ENCODE peak calls at places on chromosomes 12 and 14, in five cellular contexts. C is right atrium auricular region; P is testis; O is CD8-positive, alpha-beta T cell; J is colonic mucosa. Z is an unnamed sample. For H3K9me3, the result is how much of the 10 kb centered on the place peaks cover.

GRCh38 chr14:31510222-31510621 is 22.4 kb upstream of the GPR33 start:
- DNase-seq in C (no peak), P (no peak), O (no peak), J (no peak), Z (peak)

GRCh38 chr12:100229036-100229635 is 28.5 kb downstream of the ACTR6 start:
- DNase-seq in C (no peak), P (no peak), O (no peak), J (no peak), Z (peak)

GRCh38 chr12:47686645-47687240 is 19.1 kb downstream of the RPAP3 start:
- DNase-seq in C (no peak), P (peak), O (no peak), J (no peak), Z (peak)

GRCh38 chr12:6635375-6635855 is 344 bp downstream of the LPAR5 start:
- DNase-seq in C (no peak), P (no peak), O (peak), J (peak), Z (no peak)

GRCh38 chr14:70718383-70719123 is 76.8 kb downstream of the TTC9 start:
- DNase-seq in C (no peak), P (no peak), O (no peak), J (no peak), Z (no peak)

GRCh38 chr12:21656931-21657335 is 709 bp downstream of the LDHB start:
- DNase-seq in C (no peak), P (peak), O (peak), J (peak), Z (peak)

GRCh38 chr12:103901518-103902173 is 28.6 kb upstream of the HSP90B1 start:
- DNase-seq in C (no peak), P (no peak), O (peak), J (no peak), Z (no peak)

GRCh38 chr14:81710232-81710845 is 176.7 kb upstream of the SEL1L start:
- DNase-seq in C (no peak), P (peak), O (no peak), J (no peak), Z (peak)

GRCh38 chr12:31594681-31595080 is 3.7 kb upstream of the DENND5B start:
- DNase-seq in C (no peak), P (no peak), O (no peak), J (no peak), Z (peak)

GRCh38 chr14:89833120-89833521 is 121.4 kb downstream of the EFCAB11 start:
- DNase-seq in C (no peak), P (no peak), O (no peak), J (no peak), Z (no peak)

GRCh38 chr12:93125126-93125525 is 196.0 kb upstream of the EEA1 start:
- DNase-seq in C (no peak), P (no peak), O (no peak), J (no peak), Z (no peak)

GRCh38 chr12:46659844-46660243 is 166.0 kb downstream of the SLC38A4 start:
- DNase-seq in C (no peak), P (no peak), O (no peak), J (no peak), Z (no peak)

GRCh38 chr14:76784881-76785280 is 23.6 kb downstream of the VASH1 start:
- DNase-seq in C (peak), P (peak), O (peak), J (peak), Z (peak)

GRCh38 chr12:103177624-103178023 is 220.2 kb downstream of the ASCL1 start:
- DNase-seq in C (no peak), P (no peak), O (no peak), J (no peak), Z (no peak)

GRCh38 chr14:36519431-36520321 is at the start of gene NKX2-1:
- DNase-seq in C (no peak), P (no peak), O (no peak), J (no peak), Z (no peak)

GRCh38 chr14:105042813-105043212 is 21.9 kb upstream of the CDCA4 start:
- DNase-seq in C (no peak), P (no peak), O (no peak), J (no peak), Z (no peak)

GRCh38 chr14:100070310-100070709 is 5.1 kb downstream of the EVL start:
- DNase-seq in C (no peak), P (no peak), O (peak), J (no peak), Z (no peak)

GRCh38 chr14:65334765-65335411 is 77.6 kb upstream of the FUT8 start:
- DNase-seq in C (no peak), P (no peak), O (no peak), J (peak), Z (no peak)

GRCh38 chr14:68682166-68683103 is 110.4 kb downstream of the ZFP36L1 start:
- DNase-seq in C (peak), P (no peak), O (peak), J (peak), Z (peak)

DNA sequence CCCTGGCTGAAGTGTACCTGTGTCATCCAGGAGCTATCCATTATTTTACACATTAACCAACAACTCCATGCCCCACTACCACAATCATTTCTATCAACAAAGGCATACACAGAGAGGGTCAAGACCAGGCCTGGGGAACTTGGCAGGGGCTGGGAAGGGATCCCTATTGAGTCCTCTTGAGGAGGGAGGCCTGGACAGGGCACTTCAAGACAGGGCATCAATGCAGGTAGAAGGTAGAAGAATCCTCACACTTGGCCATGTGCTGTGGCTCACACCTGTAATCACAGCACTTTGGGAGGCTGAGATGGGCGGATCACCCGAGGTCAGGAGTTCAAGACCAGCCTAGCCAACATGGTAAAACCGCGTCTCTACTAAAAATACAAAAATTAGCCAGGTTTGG is 13.4 kb upstream of the ANKRD33 start:
- DNase-seq in C (no peak), P (no peak), O (no peak), J (no peak), Z (no peak)
- H3K4me3 ChIP-seq in C (no peak), P (no peak), O (no peak), J (no peak), Z (no peak)

DNA sequence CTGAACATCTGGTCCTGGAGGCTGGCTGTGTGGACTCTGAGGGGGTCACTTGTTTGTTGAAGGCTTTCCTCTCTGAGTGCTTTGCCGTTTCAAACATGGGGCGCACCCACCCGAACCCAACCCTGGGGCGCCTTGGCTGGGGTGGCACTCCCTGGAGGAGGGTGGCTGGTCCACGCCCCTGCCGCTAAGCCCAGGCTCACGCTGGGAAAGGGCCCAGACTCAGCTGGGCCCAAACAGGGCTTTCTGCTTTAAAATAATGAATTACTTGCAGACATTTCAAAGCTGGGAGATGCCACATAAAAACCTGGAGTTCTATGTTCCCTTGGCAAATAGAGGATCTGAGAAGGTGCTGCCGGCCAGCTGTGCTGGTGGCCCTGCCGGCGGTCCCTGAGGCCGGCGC is 85.8 kb downstream of the ADGRD1 start:
- DNase-seq in C (no peak), P (no peak), O (no peak), J (no peak), Z (no peak)
- H3K9me3 ChIP-seq in C (under half), P (under half), O (under half), J (under half), Z (under half)

GRCh38 chr12:53461059-53461458 is 9.2 kb downstream of the PCBP2 start:
- DNase-seq in C (no peak), P (no peak), O (no peak), J (no peak), Z (no peak)
- H3K4me3 ChIP-seq in C (no peak), P (no peak), O (no peak), J (no peak), Z (peak)

GRCh38 chr12:114152890-114153289 is 186.8 kb upstream of the RBM19 start:
- DNase-seq in C (no peak), P (no peak), O (no peak), J (no peak), Z (no peak)

GRCh38 chr12:114152066-114152465 is 185.9 kb upstream of the RBM19 start:
- DNase-seq in C (no peak), P (no peak), O (no peak), J (no peak), Z (no peak)
- H3K9me3 ChIP-seq in C (under half), P (under half), O (under half), J (under half), Z (under half)

GRCh38 chr12:113248046-113248825 is 27.0 kb downstream of the TPCN1 start:
- DNase-seq in C (no peak), P (no peak), O (no peak), J (no peak), Z (no peak)

GRCh38 chr12:113249546-113249945 is 28.3 kb downstream of the TPCN1 start:
- DNase-seq in C (no peak), P (no peak), O (no peak), J (no peak), Z (no peak)

GRCh38 chr12:113246478-113247122 is 25.3 kb downstream of the TPCN1 start:
- DNase-seq in C (no peak), P (no peak), O (no peak), J (no peak), Z (no peak)

GRCh38 chr12:113248842-113249435 is 27.7 kb downstream of the TPCN1 start:
- DNase-seq in C (no peak), P (no peak), O (no peak), J (no peak), Z (no peak)

DNA sequence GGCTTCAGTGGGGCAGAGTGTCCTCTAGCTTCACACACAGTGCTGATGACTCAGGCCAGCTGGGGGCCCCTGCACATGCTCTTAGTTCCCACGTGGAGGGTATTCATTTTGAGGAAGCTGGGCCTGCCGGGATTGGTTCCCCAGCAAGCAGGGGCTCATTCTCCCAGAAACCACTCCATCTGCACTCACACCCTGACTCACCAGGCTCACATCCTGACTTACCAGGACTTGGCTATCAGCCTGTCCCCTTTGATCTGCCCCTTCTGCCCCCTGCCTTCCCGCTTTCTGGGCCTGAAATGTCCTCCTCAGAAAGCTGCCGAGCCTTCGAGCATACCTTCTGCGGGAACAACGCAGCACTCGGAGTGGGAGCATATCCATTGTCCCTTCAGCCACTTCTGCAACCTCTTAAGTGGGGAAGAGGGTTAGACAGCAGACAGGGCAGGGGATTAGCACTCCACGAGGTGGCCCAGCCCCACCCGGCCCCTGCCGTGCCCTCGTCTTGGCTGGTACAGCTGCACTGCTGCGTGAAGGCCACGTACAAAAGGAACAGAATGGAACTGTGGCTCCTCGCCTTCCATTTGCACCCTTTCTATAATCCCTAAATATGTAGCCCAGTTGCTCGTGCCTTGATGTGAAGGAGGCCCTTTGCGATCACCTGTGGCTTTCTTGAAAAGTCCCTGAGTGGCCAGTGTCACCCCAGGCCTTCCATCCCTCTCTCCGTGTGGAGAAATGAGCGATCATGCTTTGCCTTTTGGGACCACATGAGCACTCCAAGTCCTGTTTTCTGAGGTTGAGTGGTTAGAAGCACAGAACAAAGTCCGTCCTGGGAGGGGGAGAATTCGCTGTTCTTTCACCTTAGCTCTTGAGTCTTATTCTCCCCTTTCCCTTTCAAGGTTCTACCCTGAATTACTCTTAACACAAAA is 26.1 kb downstream of the TPCN1 start:
- DNase-seq in C (no peak), P (no peak), O (no peak), J (no peak), Z (no peak)
- H3K4me3 ChIP-seq in C (no peak), P (no peak), O (no peak), J (no peak), Z (no peak)

DNA sequence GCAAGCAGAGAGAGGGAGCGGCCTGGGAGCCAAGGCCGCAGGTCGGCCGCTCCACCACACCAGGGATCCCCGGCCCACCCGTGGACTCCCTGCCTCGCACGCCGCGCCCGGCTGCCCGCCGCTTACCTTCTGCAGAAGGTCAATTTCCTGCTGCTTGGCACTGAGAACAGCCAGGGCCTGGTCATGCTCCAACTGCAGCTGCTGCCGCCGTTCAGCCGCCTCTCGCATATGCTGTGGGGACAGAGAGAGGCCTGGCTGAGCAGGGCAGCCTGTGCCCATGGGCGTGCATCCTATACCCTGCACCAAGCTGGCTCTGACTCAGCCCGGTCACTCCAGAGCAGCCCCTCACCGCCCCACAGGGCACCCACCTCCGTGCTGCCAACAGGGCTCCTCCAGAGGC is 141.1 kb downstream of the PIWIL1 start:
- DNase-seq in C (no peak), P (no peak), O (no peak), J (no peak), Z (no peak)
- H3K9me3 ChIP-seq in C (under half), P (under half), O (under half), J (under half), Z (under half)

GRCh38 chr14:96805906-96806305 is 8.7 kb downstream of the VRK1 start:
- DNase-seq in C (no peak), P (no peak), O (no peak), J (peak), Z (no peak)

GRCh38 chr14:96802963-96803362 is 5.8 kb downstream of the VRK1 start:
- DNase-seq in C (no peak), P (no peak), O (no peak), J (no peak), Z (no peak)

GRCh38 chr14:96803958-96804357 is 6.8 kb downstream of the VRK1 start:
- DNase-seq in C (no peak), P (no peak), O (no peak), J (no peak), Z (no peak)

GRCh38 chr14:96806836-96807235 is 9.7 kb downstream of the VRK1 start:
- DNase-seq in C (no peak), P (no peak), O (no peak), J (no peak), Z (no peak)

DNA sequence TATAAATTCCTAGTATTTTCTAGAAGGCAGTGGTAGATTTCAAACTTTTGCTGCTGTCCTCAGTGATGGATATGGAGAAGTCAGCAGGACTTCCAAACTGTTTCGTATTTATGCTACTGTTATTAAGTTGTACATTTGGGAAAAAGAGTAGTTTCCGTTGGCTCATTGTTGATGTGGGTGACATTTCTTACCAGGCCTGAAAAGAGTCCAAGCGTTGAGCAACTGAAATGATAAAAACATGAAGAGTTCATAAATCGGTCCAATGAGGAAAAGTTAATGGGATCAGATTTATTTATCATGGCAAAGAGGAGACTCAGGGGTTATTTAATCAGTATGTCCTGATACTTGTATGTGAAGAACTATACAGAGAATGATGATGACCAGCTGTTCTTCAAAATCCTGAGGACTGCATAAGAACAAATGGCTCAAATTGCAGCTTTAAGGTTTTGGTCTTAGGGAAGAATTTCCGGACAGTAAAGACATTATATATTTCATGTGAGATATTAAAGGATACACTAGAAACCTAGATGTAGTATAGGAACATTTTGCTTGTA is 7.7 kb downstream of the VRK1 start:
- DNase-seq in C (no peak), P (no peak), O (no peak), J (no peak), Z (no peak)
- H3K4me3 ChIP-seq in C (no peak), P (no peak), O (no peak), J (no peak), Z (no peak)

DNA sequence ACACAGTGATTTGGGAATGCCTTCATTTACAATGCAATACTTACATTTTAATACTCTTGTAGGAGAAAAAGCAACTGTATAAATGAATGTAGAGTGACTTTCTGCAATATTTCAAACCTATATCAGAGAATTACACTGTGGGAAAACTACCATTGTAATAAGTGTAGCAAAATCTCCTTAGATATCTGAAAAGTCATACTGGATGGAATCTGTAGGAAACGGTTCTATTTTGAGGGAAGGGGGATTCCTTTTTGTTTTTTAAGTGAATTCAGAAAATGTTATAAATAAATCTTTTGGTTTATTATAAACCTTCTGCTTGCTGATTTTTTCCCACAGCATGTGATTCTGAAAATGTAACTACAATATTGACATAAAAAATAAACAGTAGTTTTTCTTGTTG is 23.0 kb downstream of the ZNF891 start:
- DNase-seq in C (no peak), P (no peak), O (no peak), J (no peak), Z (no peak)
- H3K9me3 ChIP-seq in C (half or more), P (under half), O (half or more), J (under half), Z (under half)